ENCODE peak calls at places on chromosome 2, in eight cellular contexts. K, C, B, Y, P, V, Z and W are unnamed samples.

GRCh38 chr2:100237770-100238169 is 84.5 kb downstream of the LONRF2 start:
- DNase-seq in K (peak; percentile 51), C (no peak), B (peak; percentile 74), Y (no peak), P (no peak), V (no peak), Z (no peak), W (no peak)

GRCh38 chr2:3606370-3607124 is 11.6 kb downstream of the COLEC11 start:
- DNase-seq in K (peak; percentile 88), C (no peak), B (no peak), Y (no peak), P (peak; percentile 59), V (peak; percentile 85), Z (peak; percentile 92), W (no peak)

GRCh38 chr2:238910751-238911351 is 63.0 kb downstream of the TWIST2 start:
- DNase-seq in K (no peak), C (no peak), B (no peak), Y (no peak), P (peak; percentile 62), V (no peak), Z (no peak), W (no peak)

GRCh38 chr2:217162533-217162932 is 302.7 kb upstream of the TNP1 start:
- DNase-seq in K (no peak), C (peak; percentile 99), B (no peak), Y (peak; percentile 10), P (no peak), V (peak; percentile 50), Z (no peak), W (no peak)

GRCh38 chr2:183243760-183244159 is 119.5 kb downstream of the NUP35 start:
- DNase-seq in K (no peak), C (no peak), B (no peak), Y (no peak), P (no peak), V (no peak), Z (no peak), W (no peak)

GRCh38 chr2:3557588-3558204 is 437 bp downstream of the RNASEH1 start:
- DNase-seq in K (no peak), C (no peak), B (peak; percentile 5), Y (peak; percentile 9), P (no peak), V (no peak), Z (no peak), W (no peak)

GRCh38 chr2:229712125-229712524 is 2.2 kb downstream of the DNER start:
- DNase-seq in K (no peak), C (peak; percentile 23), B (no peak), Y (no peak), P (no peak), V (no peak), Z (no peak), W (no peak)

GRCh38 chr2:111617804-111618576 is 266.0 kb downstream of the ANAPC1 start:
- DNase-seq in K (no peak), C (no peak), B (no peak), Y (no peak), P (no peak), V (no peak), Z (no peak), W (no peak)

GRCh38 chr2:84288335-84288734 is 170.7 kb downstream of the SUCLG1 start:
- DNase-seq in K (no peak), C (no peak), B (peak; percentile 81), Y (no peak), P (no peak), V (no peak), Z (no peak), W (peak; percentile 56)

GRCh38 chr2:105166671-105167070 is 74.9 kb upstream of the GPR45 start:
- DNase-seq in K (no peak), C (no peak), B (no peak), Y (no peak), P (no peak), V (no peak), Z (no peak), W (no peak)

GRCh38 chr2:221077241-221077640 is 494.9 kb downstream of the EPHA4 start:
- DNase-seq in K (no peak), C (no peak), B (no peak), Y (no peak), P (no peak), V (no peak), Z (no peak), W (no peak)

GRCh38 chr2:197704434-197705142 is 581 bp upstream of the MARS2 start:
- DNase-seq in K (no peak), C (no peak), B (no peak), Y (no peak), P (no peak), V (no peak), Z (no peak), W (no peak)

GRCh38 chr2:195543063-195543462 is 114.0 kb upstream of the SLC39A10 start:
- DNase-seq in K (no peak), C (no peak), B (no peak), Y (no peak), P (no peak), V (no peak), Z (no peak), W (no peak)

GRCh38 chr2:178413472-178414265 is 37.3 kb downstream of the PRKRA start:
- DNase-seq in K (peak; percentile 82), C (peak; percentile 67), B (peak; percentile 92), Y (peak; percentile 77), P (peak; percentile 89), V (peak; percentile 93), Z (peak; percentile 71), W (peak; percentile 36)

GRCh38 chr2:224042191-224042696 is 3.2 kb upstream of the SERPINE2 start:
- DNase-seq in K (no peak), C (peak; percentile 38), B (no peak), Y (no peak), P (no peak), V (no peak), Z (no peak), W (no peak)

GRCh38 chr2:8862230-8862629 is 24.8 kb upstream of the KIDINS220 start:
- DNase-seq in K (no peak), C (no peak), B (no peak), Y (no peak), P (no peak), V (no peak), Z (no peak), W (no peak)

GRCh38 chr2:204060896-204061640 is 124.5 kb downstream of the ICOS start:
- DNase-seq in K (peak; percentile 27), C (no peak), B (no peak), Y (no peak), P (no peak), V (no peak), Z (peak; percentile 22), W (no peak)

GRCh38 chr2:64288321-64288931 is 144.2 kb upstream of the PELI1 start:
- DNase-seq in K (no peak), C (peak; percentile 83), B (no peak), Y (no peak), P (no peak), V (peak; percentile 64), Z (no peak), W (no peak)

GRCh38 chr2:158477202-158477601 is 20.4 kb downstream of the PKP4 start:
- DNase-seq in K (no peak), C (no peak), B (peak; percentile 34), Y (no peak), P (no peak), V (no peak), Z (no peak), W (no peak)

GRCh38 chr2:36246320-36246990 is 109.1 kb upstream of the CRIM1 start:
- DNase-seq in K (no peak), C (no peak), B (no peak), Y (peak; percentile 91), P (no peak), V (no peak), Z (no peak), W (no peak)

DNA sequence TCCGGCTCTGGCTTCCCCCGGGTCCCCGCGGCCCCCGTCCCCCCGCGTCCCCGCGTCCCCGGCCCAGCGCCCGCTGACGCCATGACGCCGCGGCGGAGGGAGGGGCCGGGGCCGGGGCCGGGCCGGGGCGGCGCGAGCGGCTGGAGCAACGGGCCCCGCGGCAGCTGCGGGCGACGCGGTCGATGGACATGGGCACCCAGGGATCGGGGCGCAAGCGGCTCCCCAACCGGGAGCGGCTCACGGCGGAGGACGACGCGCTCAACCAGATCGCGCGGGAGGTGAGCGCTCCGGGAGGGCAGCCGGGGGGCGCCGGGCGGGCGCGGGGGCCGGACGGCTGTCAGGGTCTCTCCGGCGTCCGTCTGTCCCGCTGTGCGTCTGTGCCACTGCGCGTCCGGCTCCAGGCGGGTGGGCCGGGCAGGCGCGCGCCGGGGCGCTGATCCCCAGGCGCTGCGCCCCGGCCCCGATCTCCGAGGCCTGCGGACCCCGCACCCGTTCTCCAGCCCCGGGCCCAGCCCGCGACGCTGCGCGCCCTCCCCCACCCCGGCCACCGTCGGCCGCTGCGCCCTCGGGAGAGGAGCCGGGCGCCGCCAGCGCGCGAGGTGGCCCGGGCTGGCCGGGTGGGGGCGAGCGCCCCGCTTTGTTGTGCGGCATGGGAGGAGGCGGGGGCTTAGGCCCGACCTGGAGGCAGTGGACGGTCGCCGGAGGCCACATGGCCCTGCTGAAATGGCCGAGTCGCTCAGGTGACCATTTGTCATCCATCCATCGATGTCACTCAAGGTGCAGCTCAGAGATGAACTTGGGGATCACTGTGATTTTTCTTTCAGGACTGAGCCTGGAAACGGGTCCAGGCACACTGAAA is at the start of gene LRRFIP1:
- DNase-seq in K (peak; percentile 95), C (no peak), B (peak; percentile 29), Y (no peak), P (peak; percentile 72), V (no peak), Z (peak; percentile 60), W (peak; percentile 68)
- H3K4me1 ChIP-seq in K (peaks cover 14% of the 10 kb centered on the region), C (peaks cover 7% of the 10 kb centered on the region), B (peaks cover 6% of the 10 kb centered on the region), Y (peaks cover 13% of the 10 kb centered on the region), P (peaks cover 55% of the 10 kb centered on the region), V (peaks cover 64% of the 10 kb centered on the region), Z (no peaks in the 10 kb centered on the region), W (no peaks in the 10 kb centered on the region)

GRCh38 chr2:74849228-74849892 is 15.4 kb downstream of the HK2 start:
- DNase-seq in K (no peak), C (peak; percentile 33), B (peak; percentile 17), Y (peak; percentile 89), P (no peak), V (no peak), Z (no peak), W (no peak)
- H3K4me1 ChIP-seq in K (peaks cover 50% of the 10 kb centered on the region), C (peaks cover 44% of the 10 kb centered on the region), B (peaks cover 9% of the 10 kb centered on the region), Y (peaks cover 62% of the 10 kb centered on the region), P (peaks cover 16% of the 10 kb centered on the region), V (peaks cover 30% of the 10 kb centered on the region), Z (no peaks in the 10 kb centered on the region), W (peaks cover 56% of the 10 kb centered on the region)

DNA sequence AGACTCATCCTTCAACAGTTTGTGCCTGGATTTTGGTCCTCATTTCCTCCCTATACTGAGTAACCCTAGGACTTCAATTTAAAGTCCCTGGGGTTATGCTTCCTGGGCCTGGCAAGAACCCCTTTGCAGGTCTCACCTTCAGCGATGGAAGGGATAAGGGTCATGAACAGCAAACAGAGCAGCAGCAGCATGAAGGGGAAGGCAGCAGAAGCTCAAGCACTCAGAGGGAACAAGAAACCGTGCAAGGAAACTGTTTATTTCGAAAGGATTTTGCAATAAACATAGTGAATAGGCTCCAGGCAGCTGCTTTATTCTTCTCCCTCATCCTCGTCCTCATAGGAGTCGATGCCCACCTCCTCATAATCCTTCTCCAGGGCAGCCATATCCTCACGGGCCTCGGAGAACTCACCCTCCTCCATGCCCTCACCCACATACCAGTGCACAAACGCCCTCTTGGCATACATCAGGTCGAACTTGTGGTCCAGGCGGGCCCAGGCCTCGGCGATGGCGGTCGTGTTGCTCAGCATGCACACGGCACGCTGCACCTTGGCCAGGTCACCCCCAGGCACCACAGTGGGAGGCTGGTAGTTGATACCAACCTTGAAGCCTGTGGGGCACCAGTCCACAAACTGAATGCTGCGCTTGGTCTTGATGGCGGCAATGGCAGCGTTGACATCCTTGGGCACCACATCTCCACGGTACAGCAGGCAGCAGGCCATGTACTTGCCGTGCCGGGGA is 2.8 kb upstream of the TUBA4B start:
- DNase-seq in K (no peak), C (peak; percentile 23), B (no peak), Y (no peak), P (no peak), V (no peak), Z (no peak), W (no peak)
- H3K4me1 ChIP-seq in K (peaks cover 36% of the 10 kb centered on the region), C (peaks cover 46% of the 10 kb centered on the region), B (peaks cover 5% of the 10 kb centered on the region), Y (peaks cover 56% of the 10 kb centered on the region), P (peaks cover 72% of the 10 kb centered on the region), V (peaks cover 87% of the 10 kb centered on the region), Z (peaks cover 15% of the 10 kb centered on the region), W (peaks cover 39% of the 10 kb centered on the region)

GRCh38 chr2:85591563-85591962 is 4.0 kb upstream of the RNF181 start:
- DNase-seq in K (no peak), C (no peak), B (no peak), Y (no peak), P (no peak), V (no peak), Z (no peak), W (no peak)
- H3K4me1 ChIP-seq in K (peaks cover 12% of the 10 kb centered on the region), C (peaks cover 23% of the 10 kb centered on the region), B (peaks cover 2% of the 10 kb centered on the region), Y (peaks cover 4% of the 10 kb centered on the region), P (peaks cover 52% of the 10 kb centered on the region), V (peaks cover 80% of the 10 kb centered on the region), Z (no peaks in the 10 kb centered on the region), W (peaks cover 24% of the 10 kb centered on the region)